ENCODE peak calls at places on chromosomes 7 and 10, in four cellular contexts. One of them, this sample, is unnamed.

GRCh38 chr7:28609608-28610007 is 197.3 kb downstream of the CREB5 start:
- DNase-seq in pancreas: no peak
- DNase-seq in H9: no peak
- DNase-seq in fibroblast of gingiva: no peak
- DNase-seq in this sample: no peak

GRCh38 chr7:108001759-108002725 is 919 bp downstream of the LAMB1 start:
- DNase-seq in H9: peak; percentile 44
- DNase-seq in pancreas: peak; percentile 37
- DNase-seq in fibroblast of gingiva: peak; percentile 65
- DNase-seq in this sample: no peak

GRCh38 chr7:128030999-128031681 is at the start of gene LRRC4:
- DNase-seq in H9: peak; percentile 63
- DNase-seq in pancreas: no peak
- DNase-seq in fibroblast of gingiva: peak; percentile 28
- DNase-seq in this sample: peak; percentile 61

GRCh38 chr10:79093658-79094411 is 25.1 kb downstream of the ZMIZ1 start:
- DNase-seq in H9: no peak
- DNase-seq in pancreas: peak; percentile 81
- DNase-seq in fibroblast of gingiva: peak; percentile 96
- DNase-seq in this sample: peak; percentile 92

GRCh38 chr10:46286991-46287693 is at the start of gene ANTXRL:
- DNase-seq in H9: no peak
- DNase-seq in fibroblast of gingiva: no peak
- DNase-seq in pancreas: no peak
- DNase-seq in this sample: peak; percentile 35

GRCh38 chr10:46547331-46547880 is 9.1 kb downstream of the GPRIN2 start:
- DNase-seq in fibroblast of gingiva: no peak
- DNase-seq in H9: peak; percentile 30
- DNase-seq in pancreas: no peak
- DNase-seq in this sample: no peak

GRCh38 chr7:92608380-92609322 is 18.5 kb upstream of the FAM133B start:
- DNase-seq in pancreas: peak; percentile 80
- DNase-seq in fibroblast of gingiva: no peak
- DNase-seq in H9: peak; percentile 85
- DNase-seq in this sample: peak; percentile 47

GRCh38 chr7:28629216-28629848 is 217.0 kb downstream of the CREB5 start:
- DNase-seq in fibroblast of gingiva: peak; percentile 31
- DNase-seq in pancreas: no peak
- DNase-seq in H9: no peak
- DNase-seq in this sample: peak; percentile 13